ENCODE peak calls at places on chromosomes 6 and 20, in five cellular contexts. N is AML-193, V is breast epithelium, A is germinal center, T is AG08396. O is an unnamed sample.

GRCh38 chr20:44776977-44777376 is 31.3 kb downstream of the KCNK15 start:
- DNase-seq in N (no peak), V (no peak), A (no peak), T (no peak), O (no peak)

GRCh38 chr20:19745106-19745505 is 13.0 kb upstream of the RIN2 start:
- DNase-seq in N (no peak), V (no peak), A (no peak), T (no peak), O (no peak)

GRCh38 chr6:54291146-54291545 is 17.1 kb upstream of the TINAG start:
- DNase-seq in N (peak; percentile 67), V (no peak), A (no peak), T (no peak), O (no peak)

GRCh38 chr20:50540620-50541605 is 30.7 kb downstream of the PTPN1 start:
- DNase-seq in N (no peak), V (no peak), A (no peak), T (peak; percentile 47), O (no peak)

GRCh38 chr6:63671098-63671754 is 35.6 kb downstream of the PHF3 start:
- DNase-seq in N (no peak), V (no peak), A (no peak), T (no peak), O (no peak)

GRCh38 chr6:108452725-108453195 is 108.0 kb upstream of the FOXO3 start:
- DNase-seq in N (no peak), V (no peak), A (no peak), T (no peak), O (no peak)

GRCh38 chr6:166078294-166078693 is 89.4 kb downstream of the TBXT start:
- DNase-seq in N (no peak), V (no peak), A (no peak), T (peak; percentile 69), O (no peak)

GRCh38 chr6:16163535-16164300 is 34.8 kb downstream of the MYLIP start:
- DNase-seq in N (no peak), V (no peak), A (no peak), T (no peak), O (no peak)

GRCh38 chr6:155247618-155248017 is 16.2 kb upstream of the CLDN20 start:
- DNase-seq in N (no peak), V (no peak), A (no peak), T (peak; percentile 84), O (no peak)

GRCh38 chr20:62134735-62135231 is 8.4 kb downstream of the PSMA7 start:
- DNase-seq in N (no peak), V (no peak), A (no peak), T (peak; percentile 66), O (no peak)

GRCh38 chr6:98844244-98845161 is 10.1 kb downstream of the POU3F2 start:
- DNase-seq in N (no peak), V (no peak), A (no peak), T (no peak), O (no peak)

GRCh38 chr6:141026504-141026903 is 1106.2 kb upstream of the GJE1 start:
- DNase-seq in N (no peak), V (no peak), A (no peak), T (no peak), O (no peak)

GRCh38 chr20:11783102-11783861 is 134.4 kb upstream of the BTBD3 start:
- DNase-seq in N (no peak), V (no peak), A (no peak), T (no peak), O (no peak)

GRCh38 chr6:31158140-31158862 is at the start of gene TCF19:
- DNase-seq in N (peak; percentile 100), V (peak; percentile 99), A (peak; percentile 100), T (peak; percentile 100), O (peak; percentile 96)

GRCh38 chr6:126312013-126312665 is 27.8 kb upstream of the CENPW start:
- DNase-seq in N (peak; percentile 22), V (no peak), A (peak; percentile 13), T (peak; percentile 12), O (no peak)

GRCh38 chr6:169250660-169251059 is 3.0 kb downstream of the THBS2 start:
- DNase-seq in N (no peak), V (no peak), A (no peak), T (peak; percentile 89), O (no peak)

GRCh38 chr6:63649269-63649668 is 13.7 kb downstream of the PHF3 start:
- DNase-seq in N (no peak), V (no peak), A (no peak), T (no peak), O (no peak)

GRCh38 chr20:48823960-48824497 is 3.8 kb downstream of the PREX1 start:
- DNase-seq in N (peak; percentile 33), V (no peak), A (no peak), T (peak; percentile 60), O (no peak)

GRCh38 chr6:155645328-155645727 is 189.7 kb upstream of the NOX3 start:
- DNase-seq in N (no peak), V (no peak), A (no peak), T (no peak), O (no peak)

GRCh38 chr6:8436956-8437355 is 1.6 kb upstream of the SLC35B3 start:
- DNase-seq in N (no peak), V (no peak), A (no peak), T (no peak), O (no peak)